ENCODE peak calls at places on chromosomes 3 and 15, in seven cellular contexts. I, L, H, S, F, E and D are unnamed samples.

GRCh38 chr3:30473374-30474051 is 132.9 kb upstream of the TGFBR2 start:
- DNase-seq in E (no peak), F (no peak), S (no peak), H (no peak), L (no peak), I (no peak), D (no peak)

GRCh38 chr3:96814581-96815567 is at the start of gene EPHA6:
- DNase-seq in F (no peak), E (peak), H (no peak), L (no peak), I (peak), S (peak), D (peak)

GRCh38 chr3:142285057-142285666 is 59.8 kb upstream of the GK5 start:
- DNase-seq in F (no peak), H (no peak), L (no peak), E (no peak), I (no peak), S (peak), D (no peak)

GRCh38 chr15:63887630-63888029 is 53.9 kb upstream of the HERC1 start:
- DNase-seq in E (no peak), S (no peak), L (no peak), H (no peak), I (no peak), F (no peak), D (no peak)

GRCh38 chr15:99564221-99565030 is 1.4 kb upstream of the MEF2A start:
- DNase-seq in E (no peak), S (peak), H (peak), F (no peak), L (no peak), I (peak), D (peak)

GRCh38 chr3:194671511-194671899 is 486 bp downstream of the LSG1 start:
- DNase-seq in H (peak), F (peak), S (no peak), L (peak), I (no peak), E (peak), D (peak)

GRCh38 chr15:49424954-49425353 is 1.9 kb downstream of the FGF7 start:
- DNase-seq in L (no peak), S (no peak), F (no peak), E (no peak), I (no peak), H (no peak), D (no peak)

GRCh38 chr3:98733778-98734281 is 29.3 kb upstream of the ST3GAL6 start:
- DNase-seq in E (no peak), L (no peak), I (no peak), H (no peak), S (no peak), F (peak), D (peak)

GRCh38 chr3:125644036-125645025 is 49.0 kb upstream of the OSBPL11 start:
- DNase-seq in L (no peak), I (no peak), F (no peak), H (no peak), E (no peak), S (no peak), D (no peak)

GRCh38 chr3:134075568-134075825 is 45.8 kb upstream of the SLCO2A1 start:
- DNase-seq in S (no peak), L (no peak), I (no peak), H (no peak), F (no peak), E (no peak), D (no peak)

GRCh38 chr3:123373535-123373987 is 75.3 kb downstream of the ADCY5 start:
- DNase-seq in I (no peak), S (no peak), E (no peak), L (no peak), H (no peak), F (no peak), D (no peak)

GRCh38 chr3:108124337-108125150 is 33.7 kb upstream of the CD47 start:
- DNase-seq in E (peak), S (no peak), H (no peak), F (peak), I (no peak), L (no peak), D (peak)

GRCh38 chr15:77702211-77702957 is 69.7 kb upstream of the LINGO1 start:
- DNase-seq in L (peak), H (peak), F (peak), S (no peak), I (peak), E (no peak), D (peak)

GRCh38 chr3:53102601-53103147 is 27.6 kb downstream of the RFT1 start:
- DNase-seq in S (no peak), E (no peak), I (no peak), H (no peak), L (no peak), F (peak), D (peak)

GRCh38 chr3:186967686-186968085 is 37.4 kb downstream of the ST6GAL1 start:
- DNase-seq in L (no peak), E (no peak), I (no peak), S (no peak), F (no peak), H (no peak), D (no peak)

GRCh38 chr15:70142322-70143191 is 44.8 kb upstream of the TLE3 start:
- DNase-seq in S (peak), E (no peak), L (no peak), I (no peak), H (peak), F (no peak), D (no peak)

GRCh38 chr15:70140543-70141375 is 43.0 kb upstream of the TLE3 start:
- DNase-seq in H (no peak), L (peak), S (no peak), I (peak), F (peak), E (peak), D (peak)

GRCh38 chr15:70142072-70142321 is 44.3 kb upstream of the TLE3 start:
- DNase-seq in I (no peak), H (no peak), L (no peak), E (peak), S (no peak), F (no peak), D (no peak)

GRCh38 chr15:70140031-70140542 is 42.4 kb upstream of the TLE3 start:
- DNase-seq in L (no peak), H (no peak), S (no peak), I (no peak), F (no peak), E (no peak), D (no peak)

DNA sequence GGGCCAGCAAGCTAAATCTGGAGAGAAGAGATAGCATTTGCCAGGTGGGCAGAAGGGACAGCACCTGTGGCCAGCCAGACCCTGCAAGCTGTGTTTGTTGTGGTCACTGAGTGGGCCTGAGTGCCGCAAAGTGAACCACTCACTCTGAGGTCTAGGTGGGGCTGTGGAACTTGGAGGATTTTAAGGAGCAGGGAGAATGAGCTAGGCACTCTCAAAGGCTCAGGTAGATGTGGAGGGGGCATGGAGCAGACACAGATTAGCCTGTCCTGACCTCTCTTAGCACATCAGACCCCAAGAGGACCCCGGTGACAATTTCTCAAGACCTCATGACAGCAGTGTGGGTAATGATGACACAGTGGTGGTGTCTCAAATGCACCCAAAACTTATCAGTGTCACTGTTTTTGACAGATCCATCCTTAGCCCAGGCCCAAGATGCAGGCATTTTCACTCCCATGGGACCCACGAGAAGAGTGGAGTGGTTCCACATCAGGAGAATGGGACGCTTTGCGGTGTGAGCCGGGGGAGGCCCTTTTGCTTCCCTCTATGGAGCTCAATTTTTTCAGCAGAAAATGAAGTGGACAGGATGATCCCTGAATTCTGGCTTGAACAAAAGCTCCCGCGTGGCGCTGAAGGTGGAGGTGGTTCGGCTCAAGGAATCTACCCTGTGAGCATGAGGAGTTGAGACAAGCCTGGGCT is 43.8 kb upstream of the TLE3 start:
- DNase-seq in I (no peak), E (peak), H (no peak), S (no peak), L (no peak), F (no peak), D (no peak)
- TF ChIP-seq CTCF in I (no peak), E (no peak), H (no peak), S (no peak), L (no peak), F (no peak), D (no peak)

DNA sequence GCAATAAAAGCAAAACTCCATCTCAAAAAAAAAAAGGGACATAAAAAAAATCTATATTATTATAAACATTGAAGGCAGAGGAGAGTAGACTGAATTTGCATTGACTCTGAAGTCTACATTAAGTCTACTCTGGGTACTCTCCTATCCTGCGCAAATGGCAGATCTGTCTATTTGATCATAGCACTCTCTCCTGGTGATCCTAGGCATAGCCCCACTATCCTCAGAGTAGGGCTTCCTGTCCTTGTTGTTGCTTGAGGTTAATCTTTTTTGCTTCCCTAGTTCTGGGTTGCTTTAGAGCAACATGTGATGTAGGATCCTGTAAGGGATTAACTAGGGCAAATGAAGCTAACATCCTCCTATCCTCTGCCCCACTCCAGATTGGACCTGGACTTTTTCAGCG is 82.1 kb upstream of the LRRFIP2 start:
- DNase-seq in E (no peak), I (no peak), L (no peak), F (no peak), S (no peak), H (no peak), D (no peak)
- TF ChIP-seq CTCF in E (no peak), I (no peak), L (no peak), F (no peak), S (no peak), H (no peak), D (peak)

GRCh38 chr3:34107669-34108068 is 309.2 kb downstream of the PDCD6IP start:
- DNase-seq in F (peak), I (no peak), E (no peak), L (no peak), H (no peak), S (no peak), D (no peak)

GRCh38 chr3:34108976-34109375 is 310.5 kb downstream of the PDCD6IP start:
- DNase-seq in E (no peak), H (no peak), I (no peak), F (peak), S (no peak), L (no peak), D (no peak)

GRCh38 chr3:34106379-34106778 is 307.9 kb downstream of the PDCD6IP start:
- DNase-seq in L (no peak), F (no peak), E (no peak), I (no peak), S (no peak), H (no peak), D (no peak)

GRCh38 chr3:34109846-34110245 is 311.4 kb downstream of the PDCD6IP start:
- DNase-seq in E (peak), L (no peak), S (no peak), H (no peak), F (no peak), I (no peak), D (no peak)

DNA sequence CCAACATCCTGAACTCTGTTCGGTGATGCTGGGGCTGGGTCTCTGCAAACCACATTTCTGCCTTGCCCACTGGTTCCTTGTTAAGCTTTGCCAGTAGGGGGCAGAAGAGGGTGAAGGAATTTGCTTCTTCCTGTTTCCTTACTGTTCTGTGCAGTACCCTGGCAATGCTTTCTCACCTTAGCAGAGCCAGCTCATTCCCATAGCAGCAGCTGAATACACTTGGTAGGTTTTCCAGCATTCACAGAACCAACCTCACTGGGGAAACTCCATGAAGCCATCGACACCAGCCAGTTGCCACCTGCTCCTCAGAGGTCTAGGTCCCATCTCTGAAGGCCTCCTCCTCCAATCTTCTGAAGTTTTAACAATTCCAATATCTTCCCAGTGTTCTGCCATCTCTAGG is 308.4 kb downstream of the PDCD6IP start:
- DNase-seq in I (peak), S (no peak), L (peak), F (peak), H (no peak), E (peak), D (no peak)
- TF ChIP-seq CTCF in I (peak), S (no peak), L (no peak), F (peak), H (peak), E (peak), D (peak)

DNA sequence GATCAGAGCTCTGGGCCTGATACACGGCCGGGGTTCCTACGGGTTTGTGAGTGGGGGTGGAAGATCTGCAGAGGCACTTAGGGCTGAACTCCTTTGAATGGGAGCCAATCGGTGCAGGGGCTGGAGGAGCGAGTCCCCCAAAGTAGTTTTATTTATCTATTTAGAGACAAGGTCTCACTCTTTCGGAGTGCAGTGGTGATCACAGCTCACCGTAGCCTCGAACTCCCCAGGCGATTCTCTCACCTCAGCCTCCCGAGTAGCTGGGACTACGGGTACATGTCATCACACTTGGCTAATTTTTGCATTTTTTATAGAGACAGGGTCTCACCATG is 1.6 kb upstream of the CELSR3 start:
- DNase-seq in L (no peak), H (no peak), E (no peak), I (no peak), S (no peak), F (no peak), D (no peak)
- TF ChIP-seq CTCF in L (peak), H (peak), E (peak), I (peak), S (no peak), F (no peak), D (no peak)

GRCh38 chr3:104992618-104993017 is 374.1 kb upstream of the ALCAM start:
- DNase-seq in L (no peak), H (no peak), I (no peak), E (no peak), S (no peak), F (no peak), D (no peak)

GRCh38 chr3:104988491-104988890 is 378.2 kb upstream of the ALCAM start:
- DNase-seq in L (no peak), E (no peak), I (no peak), H (no peak), S (no peak), F (no peak), D (no peak)

GRCh38 chr3:104990758-104991157 is 376.0 kb upstream of the ALCAM start:
- DNase-seq in F (no peak), E (no peak), H (no peak), L (no peak), S (no peak), I (no peak), D (no peak)

GRCh38 chr3:104989878-104990277 is 376.8 kb upstream of the ALCAM start:
- DNase-seq in I (no peak), L (no peak), F (no peak), H (no peak), S (no peak), E (no peak), D (no peak)

GRCh38 chr3:104987859-104988258 is 378.9 kb upstream of the ALCAM start:
- DNase-seq in E (no peak), I (no peak), S (no peak), H (no peak), F (no peak), L (no peak), D (no peak)
- TF ChIP-seq CTCF in E (no peak), I (peak), S (no peak), H (peak), F (no peak), L (no peak), D (peak)